ENCODE peak calls at places on chromosomes 13 and 19, in six cellular contexts. T is RPMI7951; A is caudate nucleus; S is fibroblast of the conjunctiva; F is ACHN; L is activated T-helper 1 cell treated with anti-CD3 and anti-CD28 coated beads, Interleukin-2, amount 50 U/mL, for 16 hours. X is an unnamed sample.
A peak's percentile ranks its signal among the peaks of the same experiment; 100 is the strongest.

GRCh38 chr19:35545855-35546381 is 492 bp downstream of the TMEM147 start:
- DNase-seq in S (no peak), F (peak; percentile 32), L (no peak), A (no peak), T (peak; percentile 35), X (no peak)

GRCh38 chr13:108155185-108156106 is 59.9 kb downstream of the LIG4 start:
- DNase-seq in L (peak; percentile 11), S (peak; percentile 4), A (peak; percentile 10), F (peak; percentile 45), T (peak; percentile 18), X (peak; percentile 34)

GRCh38 chr19:16670291-16670690 is 9.4 kb downstream of the TMEM38A start:
- DNase-seq in S (no peak), L (no peak), A (no peak), T (no peak), F (no peak), X (no peak)

GRCh38 chr19:17311455-17312248 is 2.3 kb downstream of the DDA1 start:
- DNase-seq in A (no peak), S (no peak), L (no peak), F (peak; percentile 81), T (peak; percentile 84), X (peak; percentile 63)

GRCh38 chr13:60590775-60591174 is 193.8 kb downstream of the TDRD3 start:
- DNase-seq in S (no peak), F (no peak), L (no peak), A (no peak), T (peak; percentile 67), X (no peak)

GRCh38 chr13:114339779-114340534 is 25.7 kb downstream of the CHAMP1 start:
- DNase-seq in T (peak; percentile 52), L (no peak), F (peak; percentile 60), S (peak; percentile 41), A (no peak), X (peak; percentile 30)

GRCh38 chr13:80840313-80840976 is 499.5 kb upstream of the SPRY2 start:
- DNase-seq in S (peak; percentile 98), A (no peak), T (peak; percentile 3), L (no peak), F (no peak), X (no peak)

GRCh38 chr19:48754950-48755645 is at the start of gene FGF21:
- DNase-seq in L (no peak), F (no peak), A (no peak), T (no peak), S (no peak), X (no peak)

GRCh38 chr19:12865746-12866415 is 15.4 kb downstream of the DNASE2 start:
- DNase-seq in L (no peak), F (no peak), T (no peak), S (no peak), A (no peak), X (no peak)

GRCh38 chr13:20190481-20191310 is 2.0 kb downstream of the GJB2 start:
- DNase-seq in L (no peak), S (no peak), T (peak; percentile 89), F (peak; percentile 57), A (no peak), X (peak; percentile 91)

GRCh38 chr13:37621811-37622361 is 23.3 kb upstream of the POSTN start:
- DNase-seq in S (peak; percentile 91), L (no peak), A (no peak), T (peak; percentile 86), F (no peak), X (no peak)

GRCh38 chr19:18419699-18420460 is 682 bp downstream of the SSBP4 start:
- DNase-seq in T (no peak), F (peak; percentile 30), L (no peak), A (no peak), S (no peak), X (no peak)

GRCh38 chr19:18756896-18757295 is 34.2 kb downstream of the COMP start:
- DNase-seq in S (no peak), T (peak; percentile 83), A (no peak), F (no peak), L (no peak), X (peak; percentile 88)

GRCh38 chr13:110319397-110319773 is 12.3 kb downstream of the COL4A2 start:
- DNase-seq in L (no peak), F (no peak), S (no peak), T (no peak), A (no peak), X (no peak)

GRCh38 chr13:83919775-83920174 is 37.5 kb upstream of the SLITRK1 start:
- DNase-seq in A (no peak), S (no peak), T (no peak), L (no peak), F (no peak), X (no peak)

GRCh38 chr19:3365447-3366103 is 808 bp upstream of the NFIC start:
- DNase-seq in T (peak; percentile 91), S (no peak), F (peak; percentile 54), L (no peak), A (no peak), X (no peak)

GRCh38 chr19:46718157-46718933 is 1.4 kb upstream of the PRKD2 start:
- DNase-seq in L (peak; percentile 22), F (no peak), A (no peak), S (no peak), T (peak; percentile 17), X (peak; percentile 41)

GRCh38 chr13:37978680-37979079 is 109.1 kb upstream of the TRPC4 start:
- DNase-seq in F (no peak), T (no peak), A (no peak), S (no peak), L (no peak), X (no peak)

GRCh38 chr13:28329395-28330158 is 165.4 kb downstream of the FLT1 start:
- DNase-seq in L (no peak), F (no peak), T (no peak), A (no peak), S (peak; percentile 79), X (peak; percentile 8)

GRCh38 chr13:67106502-67107057 is 123.6 kb downstream of the PCDH9 start:
- DNase-seq in T (no peak), S (no peak), F (no peak), L (no peak), A (no peak), X (no peak)

GRCh38 chr13:23069571-23069970 is 111.2 kb upstream of the SGCG start:
- DNase-seq in S (peak; percentile 28), T (peak; percentile 18), L (no peak), A (no peak), F (no peak), X (peak; percentile 84)

GRCh38 chr19:1269478-1270167 is 491 bp downstream of the CIRBP start:
- DNase-seq in T (peak; percentile 92), A (peak; percentile 81), S (peak; percentile 81), F (peak; percentile 81), L (peak; percentile 76), X (peak; percentile 62)

GRCh38 chr13:29049524-29049923 is 229.4 kb downstream of the MTUS2 start:
- DNase-seq in S (no peak), T (no peak), A (no peak), L (no peak), F (no peak), X (no peak)

GRCh38 chr19:4816388-4817165 is 14.9 kb downstream of the TICAM1 start:
- DNase-seq in S (no peak), T (no peak), L (no peak), F (no peak), A (no peak), X (no peak)